ENCODE peak calls at places on chromosome 16, in eight cellular contexts. One of them, this sample, is unnamed.

GRCh38 chr16:84414789-84415326 is 46.5 kb downstream of the ATP2C2 start:
- DNase-seq in cardiac muscle cell: no peak
- DNase-seq in NCI-H2081: no peak
- DNase-seq in cardiac fibroblast: no peak
- DNase-seq in CD8-positive, alpha-beta T cell: no peak
- DNase-seq in ascending aorta: no peak
- DNase-seq in T-helper 2 cell: no peak
- DNase-seq in GM12891: no peak
- DNase-seq in this sample: no peak

GRCh38 chr16:69187891-69188451 is 1.0 kb downstream of the SNTB2 start:
- DNase-seq in cardiac muscle cell: peak
- DNase-seq in NCI-H2081: no peak
- DNase-seq in cardiac fibroblast: peak
- DNase-seq in CD8-positive, alpha-beta T cell: peak
- DNase-seq in ascending aorta: no peak
- DNase-seq in T-helper 2 cell: peak
- DNase-seq in GM12891: no peak
- DNase-seq in this sample: peak

GRCh38 chr16:21946889-21947635 is 6.1 kb upstream of the UQCRC2 start:
- DNase-seq in cardiac muscle cell: no peak
- DNase-seq in NCI-H2081: no peak
- DNase-seq in cardiac fibroblast: no peak
- DNase-seq in CD8-positive, alpha-beta T cell: no peak
- DNase-seq in ascending aorta: no peak
- DNase-seq in T-helper 2 cell: no peak
- DNase-seq in GM12891: no peak
- DNase-seq in this sample: no peak

GRCh38 chr16:4814046-4814445 is 11.6 kb upstream of the ROGDI start:
- DNase-seq in cardiac muscle cell: no peak
- DNase-seq in NCI-H2081: no peak
- DNase-seq in cardiac fibroblast: no peak
- DNase-seq in CD8-positive, alpha-beta T cell: no peak
- DNase-seq in ascending aorta: no peak
- DNase-seq in T-helper 2 cell: no peak
- DNase-seq in GM12891: no peak
- DNase-seq in this sample: no peak

GRCh38 chr16:78926723-78927200 is 673.8 kb downstream of the MAF start:
- DNase-seq in cardiac muscle cell: no peak
- DNase-seq in NCI-H2081: no peak
- DNase-seq in cardiac fibroblast: no peak
- DNase-seq in CD8-positive, alpha-beta T cell: no peak
- DNase-seq in ascending aorta: no peak
- DNase-seq in T-helper 2 cell: no peak
- DNase-seq in GM12891: no peak
- DNase-seq in this sample: no peak

GRCh38 chr16:46689492-46690280 is at the start of gene ORC6:
- DNase-seq in cardiac muscle cell: peak
- DNase-seq in NCI-H2081: peak
- DNase-seq in cardiac fibroblast: peak
- DNase-seq in CD8-positive, alpha-beta T cell: peak
- DNase-seq in ascending aorta: peak
- DNase-seq in T-helper 2 cell: peak
- DNase-seq in GM12891: peak
- DNase-seq in this sample: peak

GRCh38 chr16:4481965-4482364 is 5.8 kb downstream of the HMOX2 start:
- DNase-seq in cardiac muscle cell: no peak
- DNase-seq in NCI-H2081: no peak
- DNase-seq in cardiac fibroblast: no peak
- DNase-seq in CD8-positive, alpha-beta T cell: no peak
- DNase-seq in ascending aorta: no peak
- DNase-seq in T-helper 2 cell: no peak
- DNase-seq in GM12891: no peak
- DNase-seq in this sample: no peak

GRCh38 chr16:1257561-1258217 is 1.8 kb downstream of the TPSD1 start:
- DNase-seq in cardiac muscle cell: no peak
- DNase-seq in NCI-H2081: no peak
- DNase-seq in cardiac fibroblast: no peak
- DNase-seq in CD8-positive, alpha-beta T cell: no peak
- DNase-seq in ascending aorta: no peak
- DNase-seq in T-helper 2 cell: no peak
- DNase-seq in GM12891: no peak
- DNase-seq in this sample: no peak

GRCh38 chr16:30744146-30744545 is 4.1 kb upstream of the PHKG2 start:
- DNase-seq in cardiac muscle cell: no peak
- DNase-seq in NCI-H2081: no peak
- DNase-seq in cardiac fibroblast: no peak
- DNase-seq in CD8-positive, alpha-beta T cell: no peak
- DNase-seq in ascending aorta: no peak
- DNase-seq in T-helper 2 cell: no peak
- DNase-seq in GM12891: no peak
- DNase-seq in this sample: no peak

GRCh38 chr16:27437946-27438345 is 36.0 kb downstream of the IL21R start:
- DNase-seq in cardiac muscle cell: no peak
- DNase-seq in NCI-H2081: no peak
- DNase-seq in cardiac fibroblast: no peak
- DNase-seq in CD8-positive, alpha-beta T cell: no peak
- DNase-seq in ascending aorta: peak
- DNase-seq in T-helper 2 cell: no peak
- DNase-seq in GM12891: no peak
- DNase-seq in this sample: no peak

GRCh38 chr16:81397058-81397878 is 47.3 kb upstream of the CMIP start:
- DNase-seq in cardiac muscle cell: no peak
- DNase-seq in NCI-H2081: no peak
- DNase-seq in cardiac fibroblast: no peak
- DNase-seq in CD8-positive, alpha-beta T cell: no peak
- DNase-seq in ascending aorta: no peak
- DNase-seq in T-helper 2 cell: no peak
- DNase-seq in GM12891: no peak
- DNase-seq in this sample: no peak

GRCh38 chr16:84989791-84990620 is 21.3 kb downstream of the ZDHHC7 start:
- DNase-seq in cardiac muscle cell: no peak
- DNase-seq in NCI-H2081: no peak
- DNase-seq in cardiac fibroblast: no peak
- DNase-seq in CD8-positive, alpha-beta T cell: no peak
- DNase-seq in ascending aorta: no peak
- DNase-seq in T-helper 2 cell: no peak
- DNase-seq in GM12891: no peak
- DNase-seq in this sample: no peak

GRCh38 chr16:13793788-13794461 is 126.0 kb upstream of the ERCC4 start:
- DNase-seq in cardiac muscle cell: peak
- DNase-seq in NCI-H2081: no peak
- DNase-seq in cardiac fibroblast: no peak
- DNase-seq in CD8-positive, alpha-beta T cell: no peak
- DNase-seq in ascending aorta: peak
- DNase-seq in T-helper 2 cell: no peak
- DNase-seq in GM12891: no peak
- DNase-seq in this sample: no peak

GRCh38 chr16:68800257-68800875 is 43.0 kb upstream of the TANGO6 start:
- DNase-seq in cardiac muscle cell: peak
- DNase-seq in NCI-H2081: peak
- DNase-seq in cardiac fibroblast: peak
- DNase-seq in CD8-positive, alpha-beta T cell: peak
- DNase-seq in ascending aorta: no peak
- DNase-seq in T-helper 2 cell: peak
- DNase-seq in GM12891: peak
- DNase-seq in this sample: peak

GRCh38 chr16:75351183-75351582 is 82.1 kb downstream of the CFDP1 start:
- DNase-seq in cardiac muscle cell: no peak
- DNase-seq in NCI-H2081: no peak
- DNase-seq in cardiac fibroblast: peak
- DNase-seq in CD8-positive, alpha-beta T cell: no peak
- DNase-seq in ascending aorta: no peak
- DNase-seq in T-helper 2 cell: no peak
- DNase-seq in GM12891: no peak
- DNase-seq in this sample: peak

GRCh38 chr16:55494994-55495421 is 13.9 kb upstream of the LPCAT2 start:
- DNase-seq in cardiac muscle cell: peak
- DNase-seq in NCI-H2081: no peak
- DNase-seq in cardiac fibroblast: peak
- DNase-seq in CD8-positive, alpha-beta T cell: no peak
- DNase-seq in ascending aorta: peak
- DNase-seq in T-helper 2 cell: no peak
- DNase-seq in GM12891: no peak
- DNase-seq in this sample: peak

GRCh38 chr16:66512589-66513404 is 37.1 kb downstream of the TK2 start:
- DNase-seq in cardiac muscle cell: no peak
- DNase-seq in NCI-H2081: no peak
- DNase-seq in cardiac fibroblast: peak
- DNase-seq in CD8-positive, alpha-beta T cell: no peak
- DNase-seq in ascending aorta: peak
- DNase-seq in T-helper 2 cell: no peak
- DNase-seq in GM12891: no peak
- DNase-seq in this sample: peak

GRCh38 chr16:47311738-47312505 is 148.9 kb downstream of the ITFG1 start:
- DNase-seq in cardiac muscle cell: no peak
- DNase-seq in NCI-H2081: no peak
- DNase-seq in cardiac fibroblast: peak
- DNase-seq in CD8-positive, alpha-beta T cell: no peak
- DNase-seq in ascending aorta: no peak
- DNase-seq in T-helper 2 cell: no peak
- DNase-seq in GM12891: no peak
- DNase-seq in this sample: no peak

GRCh38 chr16:2848933-2849332 is 9.0 kb downstream of the PRSS22 start:
- DNase-seq in cardiac muscle cell: no peak
- DNase-seq in NCI-H2081: no peak
- DNase-seq in cardiac fibroblast: no peak
- DNase-seq in CD8-positive, alpha-beta T cell: no peak
- DNase-seq in ascending aorta: no peak
- DNase-seq in T-helper 2 cell: no peak
- DNase-seq in GM12891: no peak
- DNase-seq in this sample: no peak

GRCh38 chr16:31083081-31083480 is 5.7 kb downstream of the PRSS53 start:
- DNase-seq in cardiac muscle cell: no peak
- DNase-seq in NCI-H2081: no peak
- DNase-seq in cardiac fibroblast: no peak
- DNase-seq in CD8-positive, alpha-beta T cell: no peak
- DNase-seq in ascending aorta: no peak
- DNase-seq in T-helper 2 cell: no peak
- DNase-seq in GM12891: no peak
- DNase-seq in this sample: no peak

GRCh38 chr16:67990018-67990386 is 9.3 kb downstream of the DPEP2 start:
- DNase-seq in cardiac muscle cell: no peak
- DNase-seq in NCI-H2081: no peak
- DNase-seq in cardiac fibroblast: no peak
- DNase-seq in CD8-positive, alpha-beta T cell: no peak
- DNase-seq in ascending aorta: no peak
- DNase-seq in T-helper 2 cell: no peak
- DNase-seq in GM12891: no peak
- DNase-seq in this sample: no peak

GRCh38 chr16:14095883-14096551 is 24.9 kb downstream of the MRTFB start:
- DNase-seq in cardiac muscle cell: no peak
- DNase-seq in NCI-H2081: no peak
- DNase-seq in cardiac fibroblast: no peak
- DNase-seq in CD8-positive, alpha-beta T cell: no peak
- DNase-seq in ascending aorta: no peak
- DNase-seq in T-helper 2 cell: no peak
- DNase-seq in GM12891: no peak
- DNase-seq in this sample: no peak

GRCh38 chr16:88691129-88691813 is 5.0 kb upstream of the SNAI3 start:
- DNase-seq in cardiac muscle cell: no peak
- DNase-seq in NCI-H2081: no peak
- DNase-seq in cardiac fibroblast: no peak
- DNase-seq in CD8-positive, alpha-beta T cell: no peak
- DNase-seq in ascending aorta: no peak
- DNase-seq in T-helper 2 cell: no peak
- DNase-seq in GM12891: no peak
- DNase-seq in this sample: no peak

GRCh38 chr16:54462766-54463165 is 176.2 kb upstream of the IRX3 start:
- DNase-seq in cardiac muscle cell: no peak
- DNase-seq in NCI-H2081: no peak
- DNase-seq in cardiac fibroblast: peak
- DNase-seq in CD8-positive, alpha-beta T cell: no peak
- DNase-seq in ascending aorta: no peak
- DNase-seq in T-helper 2 cell: no peak
- DNase-seq in GM12891: no peak
- DNase-seq in this sample: no peak

This sample was measured in fibroblast of gingiva.